ENCODE peak calls at places on chromosomes 1 and 21, in five cellular contexts. B, E, U, D and P are unnamed samples.

GRCh38 chr1:234409328-234409727 is 36.1 kb downstream of the COA6 start:
- DNase-seq in B (no peak), E (no peak), U (no peak), D (no peak), P (no peak)

GRCh38 chr21:38945536-38946245 is 140.0 kb downstream of the ETS2 start:
- DNase-seq in B (no peak), E (no peak), U (no peak), D (no peak), P (no peak)

GRCh38 chr1:209510063-209510462 is 73.5 kb upstream of the CAMK1G start:
- DNase-seq in B (no peak), E (no peak), U (no peak), D (no peak), P (no peak)

GRCh38 chr1:213883618-213884017 is 104.2 kb upstream of the PROX1 start:
- DNase-seq in B (no peak), E (no peak), U (no peak), D (no peak), P (no peak)

GRCh38 chr1:172117800-172118199 is 276.5 kb downstream of the DNM3 start:
- DNase-seq in B (no peak), E (no peak), U (no peak), D (no peak), P (no peak)

GRCh38 chr1:78758493-78758892 is 108.9 kb downstream of the IFI44 start:
- DNase-seq in B (no peak), E (no peak), U (no peak), D (no peak), P (no peak)

GRCh38 chr1:10155087-10155712 is 55.2 kb upstream of the KIF1B start:
- DNase-seq in B (peak), E (no peak), U (no peak), D (no peak), P (peak)

GRCh38 chr1:1019122-1019999 is 559 bp upstream of the AGRN start:
- DNase-seq in B (peak), E (peak), U (peak), D (peak), P (peak)

GRCh38 chr21:29308456-29308783 is 9.7 kb downstream of the BACH1 start:
- DNase-seq in B (no peak), E (peak), U (no peak), D (peak), P (no peak)

GRCh38 chr21:20537162-20537561 is 461.0 kb upstream of the NCAM2 start:
- DNase-seq in B (no peak), E (no peak), U (no peak), D (no peak), P (no peak)

GRCh38 chr1:211783897-211784296 is 46.7 kb downstream of the LPGAT1 start:
- DNase-seq in B (no peak), E (no peak), U (peak), D (no peak), P (no peak)

GRCh38 chr1:168664069-168664834 is 64.8 kb downstream of the DPT start:
- DNase-seq in B (no peak), E (no peak), U (no peak), D (no peak), P (no peak)

GRCh38 chr21:29293495-29293894 is 5.2 kb upstream of the BACH1 start:
- DNase-seq in B (no peak), E (no peak), U (no peak), D (no peak), P (no peak)

GRCh38 chr1:204647114-204647804 is 38.3 kb downstream of the LRRN2 start:
- DNase-seq in B (peak), E (peak), U (peak), D (peak), P (no peak)

GRCh38 chr1:222521299-222522104 is 26.4 kb downstream of the HHIPL2 start:
- DNase-seq in B (peak), E (peak), U (no peak), D (peak), P (no peak)

GRCh38 chr1:10768552-10768951 is 27.9 kb downstream of the CASZ1 start:
- DNase-seq in B (no peak), E (no peak), U (no peak), D (no peak), P (no peak)

GRCh38 chr21:42654913-42655796 is 1.7 kb downstream of the PDE9A start:
- DNase-seq in B (no peak), E (no peak), U (no peak), D (no peak), P (no peak)

GRCh38 chr1:234658143-234658542 is 48.2 kb upstream of the IRF2BP2 start:
- DNase-seq in B (peak), E (peak), U (peak), D (peak), P (no peak)

GRCh38 chr1:207904377-207904902 is 6.5 kb downstream of the CD34 start:
- DNase-seq in B (no peak), E (no peak), U (no peak), D (no peak), P (no peak)

GRCh38 chr1:147579532-147580199 is 38.4 kb downstream of the BCL9 start:
- DNase-seq in B (peak), E (peak), U (peak), D (peak), P (peak)

GRCh38 chr1:111197598-111198289 is 2.7 kb downstream of the DENND2D start:
- DNase-seq in B (no peak), E (no peak), U (no peak), D (peak), P (no peak)

GRCh38 chr1:181166377-181167196 is 78.1 kb downstream of the IER5 start:
- DNase-seq in B (peak), E (peak), U (peak), D (peak), P (peak)

GRCh38 chr1:1397839-1398523 is 1.2 kb downstream of the CCNL2 start:
- DNase-seq in B (peak), E (no peak), U (no peak), D (peak), P (no peak)

GRCh38 chr1:233982827-233983518 is 78.5 kb downstream of the SLC35F3 start:
- DNase-seq in B (no peak), E (no peak), U (no peak), D (no peak), P (no peak)

GRCh38 chr1:204617256-204618147 is 68.0 kb downstream of the LRRN2 start:
- DNase-seq in B (no peak), E (no peak), U (no peak), D (no peak), P (no peak)

GRCh38 chr21:20999567-21000169 is 1.5 kb downstream of the NCAM2 start:
- DNase-seq in B (peak), E (peak), U (peak), D (peak), P (peak)

GRCh38 chr1:243930822-243931671 is 81.0 kb upstream of the AKT3 start:
- DNase-seq in B (no peak), E (peak), U (no peak), D (no peak), P (no peak)

GRCh38 chr1:147171399-147172167 is 687 bp downstream of the PRKAB2 start:
- DNase-seq in B (peak), E (peak), U (no peak), D (peak), P (no peak)